ENCODE peak calls at places on chromosomes 4 and X, in seven cellular contexts. One of them, this sample, is unnamed.

GRCh38 chr4:86935833-86936721 is 1.3 kb downstream of the AFF1 start:
- DNase-seq in activated naive CD4-positive, alpha-beta T cell: peak; percentile 65
- DNase-seq in fibroblast of pulmonary artery: peak; percentile 65
- DNase-seq in left ventricle myocardium superior: peak; percentile 60
- DNase-seq in NCI-H1105 treated with DMSO at 0.1 percent for 48 hours: no peak
- DNase-seq in heart right ventricle: peak; percentile 31
- DNase-seq in GM03348: peak; percentile 79
- DNase-seq in this sample: peak; percentile 71

GRCh38 chr4:73259552-73260140 is 1.0 kb upstream of the ANKRD17 start:
- DNase-seq in NCI-H1105 treated with DMSO at 0.1 percent for 48 hours: no peak
- DNase-seq in heart right ventricle: no peak
- DNase-seq in activated naive CD4-positive, alpha-beta T cell: no peak
- DNase-seq in GM03348: peak; percentile 29
- DNase-seq in left ventricle myocardium superior: no peak
- DNase-seq in fibroblast of pulmonary artery: no peak
- DNase-seq in this sample: no peak

GRCh38 chrX:70280573-70280972 is 1.4 kb upstream of the RAB41 start:
- DNase-seq in heart right ventricle: no peak
- DNase-seq in activated naive CD4-positive, alpha-beta T cell: no peak
- DNase-seq in fibroblast of pulmonary artery: no peak
- DNase-seq in NCI-H1105 treated with DMSO at 0.1 percent for 48 hours: no peak
- DNase-seq in GM03348: no peak
- DNase-seq in left ventricle myocardium superior: no peak
- DNase-seq in this sample: no peak

GRCh38 chrX:131828482-131828881 is 194.6 kb upstream of the STK26 start:
- DNase-seq in heart right ventricle: no peak
- DNase-seq in GM03348: no peak
- DNase-seq in left ventricle myocardium superior: no peak
- DNase-seq in activated naive CD4-positive, alpha-beta T cell: no peak
- DNase-seq in NCI-H1105 treated with DMSO at 0.1 percent for 48 hours: peak; percentile 28
- DNase-seq in fibroblast of pulmonary artery: no peak
- DNase-seq in this sample: no peak

GRCh38 chr4:46986922-46987638 is 6.3 kb downstream of the GABRA4 start:
- DNase-seq in activated naive CD4-positive, alpha-beta T cell: no peak
- DNase-seq in fibroblast of pulmonary artery: no peak
- DNase-seq in heart right ventricle: no peak
- DNase-seq in GM03348: no peak
- DNase-seq in left ventricle myocardium superior: no peak
- DNase-seq in NCI-H1105 treated with DMSO at 0.1 percent for 48 hours: no peak
- DNase-seq in this sample: no peak

GRCh38 chr4:102438396-102438795 is 62.8 kb upstream of the NFKB1 start:
- DNase-seq in left ventricle myocardium superior: no peak
- DNase-seq in GM03348: no peak
- DNase-seq in NCI-H1105 treated with DMSO at 0.1 percent for 48 hours: no peak
- DNase-seq in heart right ventricle: no peak
- DNase-seq in activated naive CD4-positive, alpha-beta T cell: no peak
- DNase-seq in fibroblast of pulmonary artery: peak; percentile 30
- DNase-seq in this sample: no peak

GRCh38 chrX:54063361-54063760 is 19.1 kb upstream of the PHF8 start:
- DNase-seq in heart right ventricle: no peak
- DNase-seq in NCI-H1105 treated with DMSO at 0.1 percent for 48 hours: no peak
- DNase-seq in left ventricle myocardium superior: no peak
- DNase-seq in fibroblast of pulmonary artery: no peak
- DNase-seq in activated naive CD4-positive, alpha-beta T cell: no peak
- DNase-seq in GM03348: no peak
- DNase-seq in this sample: no peak

GRCh38 chr4:39036172-39036571 is 4.0 kb upstream of the TMEM156 start:
- DNase-seq in fibroblast of pulmonary artery: peak; percentile 65
- DNase-seq in GM03348: no peak
- DNase-seq in left ventricle myocardium superior: no peak
- DNase-seq in heart right ventricle: no peak
- DNase-seq in NCI-H1105 treated with DMSO at 0.1 percent for 48 hours: no peak
- DNase-seq in activated naive CD4-positive, alpha-beta T cell: no peak
- DNase-seq in this sample: no peak

GRCh38 chr4:7876096-7876993 is 63.3 kb downstream of the AFAP1 start:
- DNase-seq in activated naive CD4-positive, alpha-beta T cell: peak; percentile 10
- DNase-seq in GM03348: peak; percentile 60
- DNase-seq in NCI-H1105 treated with DMSO at 0.1 percent for 48 hours: no peak
- DNase-seq in left ventricle myocardium superior: no peak
- DNase-seq in fibroblast of pulmonary artery: peak; percentile 70
- DNase-seq in heart right ventricle: no peak
- DNase-seq in this sample: peak; percentile 68

GRCh38 chr4:15158410-15159091 is 156.3 kb downstream of the CPEB2 start:
- DNase-seq in left ventricle myocardium superior: no peak
- DNase-seq in activated naive CD4-positive, alpha-beta T cell: no peak
- DNase-seq in heart right ventricle: no peak
- DNase-seq in fibroblast of pulmonary artery: no peak
- DNase-seq in GM03348: no peak
- DNase-seq in NCI-H1105 treated with DMSO at 0.1 percent for 48 hours: no peak
- DNase-seq in this sample: no peak

GRCh38 chrX:40415675-40416074 is 165.1 kb upstream of the ATP6AP2 start:
- DNase-seq in GM03348: no peak
- DNase-seq in left ventricle myocardium superior: no peak
- DNase-seq in fibroblast of pulmonary artery: no peak
- DNase-seq in NCI-H1105 treated with DMSO at 0.1 percent for 48 hours: peak; percentile 30
- DNase-seq in activated naive CD4-positive, alpha-beta T cell: no peak
- DNase-seq in heart right ventricle: no peak
- DNase-seq in this sample: no peak

GRCh38 chr4:132860976-132861375 is 288.1 kb upstream of the PCDH10 start:
- DNase-seq in left ventricle myocardium superior: no peak
- DNase-seq in heart right ventricle: no peak
- DNase-seq in NCI-H1105 treated with DMSO at 0.1 percent for 48 hours: no peak
- DNase-seq in GM03348: no peak
- DNase-seq in fibroblast of pulmonary artery: no peak
- DNase-seq in activated naive CD4-positive, alpha-beta T cell: no peak
- DNase-seq in this sample: no peak

GRCh38 chr4:1598206-1598605 is 85.9 kb downstream of the FAM53A start:
- DNase-seq in fibroblast of pulmonary artery: no peak
- DNase-seq in GM03348: no peak
- DNase-seq in left ventricle myocardium superior: peak; percentile 23
- DNase-seq in activated naive CD4-positive, alpha-beta T cell: no peak
- DNase-seq in NCI-H1105 treated with DMSO at 0.1 percent for 48 hours: no peak
- DNase-seq in heart right ventricle: peak; percentile 1
- DNase-seq in this sample: no peak

GRCh38 chr4:127311371-127311770 is 321.4 kb upstream of the INTU start:
- DNase-seq in left ventricle myocardium superior: no peak
- DNase-seq in fibroblast of pulmonary artery: no peak
- DNase-seq in activated naive CD4-positive, alpha-beta T cell: no peak
- DNase-seq in heart right ventricle: no peak
- DNase-seq in GM03348: no peak
- DNase-seq in NCI-H1105 treated with DMSO at 0.1 percent for 48 hours: no peak
- DNase-seq in this sample: no peak

GRCh38 chrX:1673337-1673736 is 58.5 kb downstream of the ASMT start:
- DNase-seq in fibroblast of pulmonary artery: peak; percentile 32
- DNase-seq in activated naive CD4-positive, alpha-beta T cell: no peak
- DNase-seq in heart right ventricle: no peak
- DNase-seq in left ventricle myocardium superior: no peak
- DNase-seq in GM03348: peak; percentile 48
- DNase-seq in NCI-H1105 treated with DMSO at 0.1 percent for 48 hours: no peak
- DNase-seq in this sample: no peak

GRCh38 chrX:39667191-39667590 is 430.6 kb downstream of the BCOR start:
- DNase-seq in NCI-H1105 treated with DMSO at 0.1 percent for 48 hours: no peak
- DNase-seq in heart right ventricle: no peak
- DNase-seq in fibroblast of pulmonary artery: no peak
- DNase-seq in left ventricle myocardium superior: no peak
- DNase-seq in GM03348: no peak
- DNase-seq in activated naive CD4-positive, alpha-beta T cell: no peak
- DNase-seq in this sample: no peak

GRCh38 chr4:7291372-7292135 is 99.2 kb downstream of the SORCS2 start:
- DNase-seq in fibroblast of pulmonary artery: no peak
- DNase-seq in left ventricle myocardium superior: peak; percentile 83
- DNase-seq in GM03348: no peak
- DNase-seq in activated naive CD4-positive, alpha-beta T cell: no peak
- DNase-seq in NCI-H1105 treated with DMSO at 0.1 percent for 48 hours: no peak
- DNase-seq in heart right ventricle: peak; percentile 74
- DNase-seq in this sample: no peak

GRCh38 chrX:44698328-44698727 is 145.5 kb upstream of the DUSP21 start:
- DNase-seq in left ventricle myocardium superior: no peak
- DNase-seq in GM03348: no peak
- DNase-seq in NCI-H1105 treated with DMSO at 0.1 percent for 48 hours: no peak
- DNase-seq in heart right ventricle: no peak
- DNase-seq in fibroblast of pulmonary artery: no peak
- DNase-seq in activated naive CD4-positive, alpha-beta T cell: no peak
- DNase-seq in this sample: no peak

This sample was measured in activated effector memory CD4-positive, alpha-beta T cell treated with Interleukin-2 at 50 U/mL for 16 hours.